ENCODE peak calls at places on chromosomes 12 and 14, in eight cellular contexts. G is choroid plexus epithelial cell, C is PC-3, X is NT2/D1, M is H1, R is left ventricle myocardium inferior, V is epithelial cell of proximal tubule, W is HFF-Myc. K is an unnamed sample.

GRCh38 chr14:70563417-70563816 is 28.6 kb upstream of the ADAM20 start:
- DNase-seq in X (no peak), M (no peak), C (no peak), R (no peak), W (no peak), G (no peak), V (no peak), K (no peak)

GRCh38 chr12:124498178-124498869 is 69.1 kb downstream of the NCOR2 start:
- DNase-seq in M (no peak), W (no peak), C (no peak), R (no peak), X (no peak), V (no peak), G (peak), K (no peak)

GRCh38 chr12:128806573-128806972 is 17.2 kb downstream of the SLC15A4 start:
- DNase-seq in W (no peak), R (no peak), G (no peak), M (no peak), C (no peak), X (no peak), V (no peak), K (no peak)

GRCh38 chr14:32998433-32998832 is 59.8 kb downstream of the NPAS3 start:
- DNase-seq in R (no peak), W (peak), M (no peak), X (no peak), C (peak), G (peak), V (peak), K (no peak)

GRCh38 chr12:96241484-96242256 is 47.5 kb downstream of the ELK3 start:
- DNase-seq in X (no peak), M (no peak), C (no peak), V (no peak), R (no peak), G (peak), W (no peak), K (peak)

GRCh38 chr14:61565181-61565580 is 130.1 kb upstream of the HIF1A start:
- DNase-seq in G (peak), R (no peak), M (no peak), W (no peak), C (peak), X (no peak), V (no peak), K (no peak)

GRCh38 chr14:46580941-46581671 is 70.5 kb downstream of the RPL10L start:
- DNase-seq in V (peak), G (peak), C (peak), X (peak), W (no peak), M (peak), R (no peak), K (peak)

GRCh38 chr14:104223101-104223809 is 84.9 kb downstream of the KIF26A start:
- DNase-seq in V (no peak), R (no peak), C (no peak), M (peak), W (no peak), G (peak), X (no peak), K (peak)

GRCh38 chr12:23631991-23632390 is 317.5 kb downstream of the SOX5 start:
- DNase-seq in W (no peak), M (no peak), G (no peak), R (no peak), V (no peak), C (no peak), X (no peak), K (no peak)

DNA sequence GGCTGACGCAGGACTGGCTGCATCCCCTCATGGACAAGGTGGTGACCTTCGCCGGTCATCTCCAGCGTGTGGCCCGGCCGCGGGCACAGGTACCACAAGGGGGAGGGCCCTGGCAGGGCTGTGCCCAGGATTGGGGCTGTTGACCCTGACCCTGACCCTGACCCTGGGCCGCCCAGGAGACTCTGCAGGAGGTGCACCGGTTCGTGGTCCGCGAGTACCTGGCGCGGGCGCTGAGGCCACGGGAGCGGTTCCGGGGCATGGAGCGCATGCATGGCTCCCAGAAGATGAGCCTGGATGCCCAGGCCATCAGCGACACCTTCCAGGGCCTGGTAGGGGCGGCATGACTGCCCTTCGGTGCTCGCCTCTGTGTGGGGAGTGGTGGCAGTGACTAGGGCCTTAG is 12.9 kb downstream of the EXOC3L4 start:
- DNase-seq in X (no peak), W (no peak), C (no peak), R (no peak), G (no peak), V (no peak), M (no peak), K (no peak)
- H3K4me3 ChIP-seq in X (no peak), W (no peak), C (no peak), R (no peak), G (no peak), V (no peak), M (no peak), K (no peak)

GRCh38 chr14:96962337-96962736 is 165.2 kb downstream of the VRK1 start:
- DNase-seq in V (no peak), C (no peak), M (no peak), R (no peak), G (no peak), X (no peak), W (no peak), K (no peak)

GRCh38 chr14:96958057-96958456 is 160.9 kb downstream of the VRK1 start:
- DNase-seq in C (no peak), V (no peak), G (no peak), X (no peak), W (no peak), R (no peak), M (no peak), K (no peak)

GRCh38 chr14:96961895-96962294 is 164.7 kb downstream of the VRK1 start:
- DNase-seq in G (no peak), R (no peak), M (no peak), C (no peak), W (no peak), X (no peak), V (no peak), K (no peak)

GRCh38 chr14:96959992-96960391 is 162.8 kb downstream of the VRK1 start:
- DNase-seq in M (no peak), X (no peak), C (no peak), V (no peak), W (no peak), G (no peak), R (no peak), K (no peak)

GRCh38 chr14:96960598-96961116 is 163.5 kb downstream of the VRK1 start:
- DNase-seq in V (no peak), M (no peak), R (no peak), C (no peak), X (no peak), W (no peak), G (no peak), K (no peak)
- H3K4me3 ChIP-seq in V (no peak), M (no peak), R (no peak), C (no peak), X (no peak), W (no peak), G (no peak), K (no peak)

GRCh38 chr12:57838594-57839302 is 7.8 kb downstream of the CTDSP2 start:
- DNase-seq in M (no peak), C (no peak), V (no peak), X (no peak), G (peak), R (no peak), W (no peak), K (no peak)

GRCh38 chr12:57835366-57836288 is 10.9 kb downstream of the CTDSP2 start:
- DNase-seq in R (no peak), X (no peak), V (no peak), M (no peak), C (no peak), W (no peak), G (no peak), K (no peak)

GRCh38 chr12:57834086-57834876 is 12.2 kb downstream of the CTDSP2 start:
- DNase-seq in V (no peak), M (no peak), C (no peak), W (no peak), R (no peak), X (no peak), G (no peak), K (no peak)

GRCh38 chr12:57837779-57838562 is 8.6 kb downstream of the CTDSP2 start:
- DNase-seq in R (peak), M (no peak), W (peak), C (peak), X (no peak), G (peak), V (no peak), K (no peak)

GRCh38 chr12:57836442-57837375 is 9.8 kb downstream of the CTDSP2 start:
- DNase-seq in W (peak), X (no peak), M (no peak), G (peak), V (no peak), R (peak), C (peak), K (peak)
- H3K4me3 ChIP-seq in W (peak), X (no peak), M (peak), G (peak), V (no peak), R (peak), C (no peak), K (no peak)

GRCh38 chr12:93784339-93785086 is 107.3 kb downstream of the CRADD start:
- DNase-seq in M (no peak), X (no peak), V (no peak), C (peak), G (peak), R (peak), W (peak), K (no peak)
- H3K4me3 ChIP-seq in M (no peak), X (no peak), V (no peak), C (peak), G (no peak), R (peak), W (no peak), K (no peak)

GRCh38 chr12:531951-532585 is 72.3 kb downstream of the B4GALNT3 start:
- DNase-seq in G (no peak), C (no peak), W (no peak), M (no peak), X (no peak), V (no peak), R (no peak), K (no peak)
- H3K4me3 ChIP-seq in G (no peak), C (no peak), W (no peak), M (no peak), X (no peak), V (no peak), R (no peak), K (no peak)

GRCh38 chr12:117014342-117014887 is 84.8 kb downstream of the TESC start:
- DNase-seq in R (no peak), C (no peak), G (no peak), X (no peak), M (no peak), W (no peak), V (no peak), K (no peak)

GRCh38 chr12:117013726-117014125 is 85.5 kb downstream of the TESC start:
- DNase-seq in X (no peak), M (no peak), W (no peak), R (no peak), G (peak), C (no peak), V (no peak), K (no peak)

GRCh38 chr12:117012189-117012805 is 86.9 kb downstream of the TESC start:
- DNase-seq in R (no peak), M (no peak), C (no peak), X (no peak), W (no peak), V (no peak), G (peak), K (no peak)

GRCh38 chr12:117018276-117018675 is 80.9 kb downstream of the TESC start:
- DNase-seq in G (no peak), M (no peak), R (no peak), C (no peak), X (no peak), W (no peak), V (no peak), K (no peak)

GRCh38 chr12:117015811-117016210 is 83.4 kb downstream of the TESC start:
- DNase-seq in V (no peak), W (no peak), M (no peak), R (no peak), C (no peak), G (no peak), X (no peak), K (no peak)
- H3K4me3 ChIP-seq in V (no peak), W (no peak), M (no peak), R (no peak), C (no peak), G (no peak), X (no peak), K (no peak)